ENCODE peak calls at places on chromosomes 4 and X, in four cellular contexts. O, J, I and L are unnamed samples.

GRCh38 chr4:25859429-25860148 is 3.2 kb downstream of the SEL1L3 start:
- DNase-seq in J (no peak), O (no peak), I (no peak), L (no peak)

GRCh38 chr4:76504613-76505465 is 69.8 kb downstream of the SHROOM3 start:
- DNase-seq in O (peak; percentile 63), I (no peak), J (no peak), L (no peak)

GRCh38 chrX:119654112-119654531 is 38.8 kb downstream of the SEPTIN6 start:
- DNase-seq in I (no peak), O (peak; percentile 54), J (no peak), L (no peak)

GRCh38 chr4:40702800-40703151 is 47.0 kb upstream of the NSUN7 start:
- DNase-seq in J (no peak), O (no peak), I (no peak), L (no peak)

GRCh38 chr4:32032136-32032672 is 1312.0 kb downstream of the PCDH7 start:
- DNase-seq in I (no peak), J (no peak), O (no peak), L (no peak)

GRCh38 chrX:11678174-11678573 is 12.5 kb upstream of the ARHGAP6 start:
- DNase-seq in O (no peak), J (no peak), I (no peak), L (no peak)

GRCh38 chrX:46916273-46916672 is 4.1 kb downstream of the JADE3 start:
- DNase-seq in J (no peak), O (no peak), I (no peak), L (no peak)

GRCh38 chr4:124028172-124028571 is 631.6 kb downstream of the SPRY1 start:
- DNase-seq in O (peak; percentile 7), I (no peak), J (no peak), L (no peak)

GRCh38 chr4:8694651-8695151 is 102.1 kb downstream of the CPZ start:
- DNase-seq in O (no peak), I (peak; percentile 80), J (no peak), L (peak; percentile 80)

GRCh38 chr4:110821186-110821585 is 198.3 kb upstream of the PITX2 start:
- DNase-seq in O (no peak), I (no peak), J (no peak), L (no peak)

GRCh38 chrX:77937291-77937690 is 26.8 kb downstream of the ATP7A start:
- DNase-seq in I (no peak), J (no peak), O (peak; percentile 80), L (no peak)

GRCh38 chr4:42786350-42787070 is 106.0 kb upstream of the GRXCR1 start:
- DNase-seq in J (no peak), O (no peak), I (no peak), L (no peak)

GRCh38 chrX:28120076-28120475 is 138.8 kb upstream of the DCAF8L1 start:
- DNase-seq in I (no peak), O (no peak), J (no peak), L (no peak)

GRCh38 chr4:180356766-180357165 is 1886.4 kb upstream of the TENM3 start:
- DNase-seq in J (no peak), I (no peak), O (no peak), L (no peak)

GRCh38 chr4:2484169-2484568 is 15.3 kb downstream of the RNF4 start:
- DNase-seq in O (no peak), I (no peak), J (no peak), L (no peak)

GRCh38 chr4:169404959-169405358 is 134.2 kb upstream of the SH3RF1 start:
- DNase-seq in O (peak; percentile 26), J (no peak), I (no peak), L (no peak)

GRCh38 chr4:109383823-109384222 is 49.8 kb upstream of the SEC24B start:
- DNase-seq in I (no peak), O (no peak), J (no peak), L (no peak)

GRCh38 chr4:45578874-45579273 is 545.0 kb downstream of the GABRG1 start:
- DNase-seq in J (no peak), O (no peak), I (no peak), L (no peak)

GRCh38 chr4:13481569-13481968 is 2.6 kb downstream of the RAB28 start:
- DNase-seq in O (peak; percentile 46), J (no peak), I (no peak), L (no peak)

GRCh38 chr4:37719021-37719420 is 32.8 kb upstream of the RELL1 start:
- DNase-seq in O (peak; percentile 40), J (no peak), I (no peak), L (no peak)

GRCh38 chr4:7155611-7156071 is 36.7 kb upstream of the SORCS2 start:
- DNase-seq in O (no peak), I (peak; percentile 89), J (no peak), L (no peak)

GRCh38 chr4:55633903-55634302 is 2.2 kb downstream of the NMU start:
- DNase-seq in O (no peak), J (no peak), I (no peak), L (no peak)

GRCh38 chrX:17442898-17443297 is 67.9 kb downstream of the NHS start:
- DNase-seq in O (no peak), I (no peak), J (no peak), L (no peak)

GRCh38 chr4:3466691-3467600 is 3.8 kb downstream of the DOK7 start:
- DNase-seq in I (no peak), J (no peak), O (no peak), L (no peak)

GRCh38 chr4:62740296-62740695 is 1540.2 kb downstream of the ADGRL3 start:
- DNase-seq in O (no peak), I (no peak), J (no peak), L (no peak)

GRCh38 chrX:9698566-9698965 is 67.1 kb downstream of the GPR143 start:
- DNase-seq in I (no peak), J (no peak), O (no peak), L (no peak)

GRCh38 chrX:106481341-106481740 is 130.4 kb upstream of the RADX start:
- DNase-seq in O (peak; percentile 41), I (no peak), J (peak; percentile 7), L (no peak)

GRCh38 chrX:141945415-141945814 is 41.7 kb downstream of the MAGEC1 start:
- DNase-seq in I (no peak), J (no peak), O (no peak), L (no peak)

GRCh38 chr4:37993806-37994205 is 33.6 kb downstream of the PTTG2 start:
- DNase-seq in O (no peak), J (no peak), I (no peak), L (no peak)